ENCODE peak calls at places on chromosomes 3 and 15, in five cellular contexts. V, Q, P, S and Y are unnamed samples.
A peak's percentile ranks its signal among the peaks of the same experiment; 100 is the strongest.

GRCh38 chr3:3998140-3998977 is 199.1 kb downstream of the LRRN1 start:
- DNase-seq in S (peak; percentile 20), Q (no peak), V (no peak), P (peak; percentile 37), Y (peak; percentile 25)

GRCh38 chr3:16171825-16172224 is 2.7 kb upstream of the GALNT15 start:
- DNase-seq in Q (no peak), V (no peak), S (no peak), P (no peak), Y (no peak)

GRCh38 chr3:187165144-187165543 is 25.8 kb upstream of the RPL39L start:
- DNase-seq in Q (no peak), P (no peak), V (no peak), S (peak; percentile 47), Y (peak; percentile 51)

GRCh38 chr3:127823590-127823857 is 1.2 kb upstream of the MGLL start:
- DNase-seq in V (no peak), S (no peak), P (no peak), Q (no peak), Y (no peak)

GRCh38 chr3:64266065-64266874 is 41.0 kb upstream of the PRICKLE2 start:
- DNase-seq in S (peak; percentile 81), Q (peak; percentile 4), P (no peak), V (no peak), Y (no peak)

GRCh38 chr3:159126261-159127020 is 324.6 kb downstream of the MFSD1 start:
- DNase-seq in P (no peak), Q (no peak), V (no peak), S (peak; percentile 31), Y (no peak)

GRCh38 chr15:82043726-82044372 is 2.0 kb downstream of the MEX3B start:
- DNase-seq in V (no peak), P (no peak), Q (no peak), S (no peak), Y (no peak)

GRCh38 chr3:128294999-128295468 is 141.8 kb downstream of the EEFSEC start:
- DNase-seq in P (no peak), S (no peak), Q (no peak), V (no peak), Y (no peak)

GRCh38 chr3:139317660-139318430 is 26.0 kb upstream of the MRPS22 start:
- DNase-seq in S (no peak), Q (no peak), P (no peak), V (no peak), Y (no peak)

GRCh38 chr15:66369773-66370651 is 13.5 kb upstream of the TIPIN start:
- DNase-seq in P (no peak), V (no peak), S (no peak), Q (no peak), Y (no peak)